ENCODE peak calls at places on chromosomes 6 and 20, in eight cellular contexts. O is endothelial cell; Y is B cell; U is body of pancreas; B is CD8-positive, alpha-beta T cell; K is cardiac fibroblast; G is left lung; I is WERI-Rb-1. P is an unnamed sample.

GRCh38 chr6:28683945-28684538 is 158.4 kb downstream of the GPX5 start:
- DNase-seq in O (peak), Y (no peak), U (no peak), B (no peak), K (peak), G (no peak), I (peak), P (no peak)

GRCh38 chr20:34622821-34623451 is 54.0 kb downstream of the PIGU start:
- DNase-seq in O (no peak), Y (peak), U (no peak), B (no peak), K (peak), G (no peak), I (no peak), P (no peak)

GRCh38 chr6:168127384-168127868 is 48.4 kb upstream of the FRMD1 start:
- DNase-seq in O (no peak), Y (no peak), U (no peak), B (no peak), K (no peak), G (no peak), I (no peak), P (no peak)

GRCh38 chr20:33686984-33687366 is 790 bp upstream of the E2F1 start:
- DNase-seq in O (no peak), Y (no peak), U (no peak), B (no peak), K (no peak), G (no peak), I (no peak), P (no peak)

GRCh38 chr20:47328841-47329448 is 27.6 kb downstream of the ZMYND8 start:
- DNase-seq in O (no peak), Y (no peak), U (no peak), B (no peak), K (no peak), G (no peak), I (no peak), P (no peak)

GRCh38 chr6:111337715-111338333 is 145.2 kb downstream of the REV3L start:
- DNase-seq in O (no peak), Y (no peak), U (no peak), B (no peak), K (no peak), G (no peak), I (no peak), P (no peak)

GRCh38 chr6:64012351-64013060 is 376.9 kb downstream of the PHF3 start:
- DNase-seq in O (peak), Y (no peak), U (no peak), B (no peak), K (peak), G (no peak), I (peak), P (no peak)

GRCh38 chr6:122454673-122455072 is 16.9 kb downstream of the SERINC1 start:
- DNase-seq in O (no peak), Y (no peak), U (no peak), B (no peak), K (no peak), G (no peak), I (no peak), P (no peak)

GRCh38 chr20:49938173-49939163 is 2.3 kb downstream of the RNF114 start:
- DNase-seq in O (no peak), Y (no peak), U (peak), B (no peak), K (peak), G (peak), I (peak), P (no peak)

GRCh38 chr6:143964667-143965066 is 43.4 kb downstream of the PLAGL1 start:
- DNase-seq in O (peak), Y (no peak), U (no peak), B (no peak), K (no peak), G (no peak), I (peak), P (no peak)

GRCh38 chr20:31638317-31638716 is 605 bp downstream of the COX4I2 start:
- DNase-seq in O (no peak), Y (no peak), U (no peak), B (no peak), K (no peak), G (no peak), I (peak), P (no peak)

GRCh38 chr6:38794682-38795081 is 79.6 kb downstream of the DNAH8 start:
- DNase-seq in O (no peak), Y (no peak), U (no peak), B (no peak), K (no peak), G (no peak), I (no peak), P (no peak)

GRCh38 chr6:20712011-20712410 is 177.8 kb downstream of the CDKAL1 start:
- DNase-seq in O (no peak), Y (no peak), U (no peak), B (no peak), K (no peak), G (no peak), I (no peak), P (no peak)

GRCh38 chr6:20610636-20611200 is 76.5 kb downstream of the CDKAL1 start:
- DNase-seq in O (no peak), Y (no peak), U (no peak), B (no peak), K (peak), G (no peak), I (no peak), P (no peak)

GRCh38 chr20:61184194-61184593 is 67.9 kb upstream of the CDH4 start:
- DNase-seq in O (no peak), Y (no peak), U (peak), B (no peak), K (no peak), G (no peak), I (no peak), P (no peak)

GRCh38 chr6:43768983-43769525 is 957 bp upstream of the VEGFA start:
- DNase-seq in O (no peak), Y (no peak), U (no peak), B (no peak), K (peak), G (peak), I (no peak), P (no peak)

GRCh38 chr6:53691252-53691651 is 25.7 kb upstream of the KLHL31 start:
- DNase-seq in O (no peak), Y (no peak), U (no peak), B (no peak), K (no peak), G (no peak), I (no peak), P (no peak)

GRCh38 chr20:4326194-4327065 is 311.1 kb upstream of the RNF24 start:
- DNase-seq in O (no peak), Y (no peak), U (no peak), B (no peak), K (peak), G (no peak), I (no peak), P (no peak)

GRCh38 chr6:42118162-42119001 is 24.0 kb downstream of the C6orf132 start:
- DNase-seq in O (no peak), Y (no peak), U (peak), B (no peak), K (no peak), G (peak), I (no peak), P (no peak)

GRCh38 chr20:56752274-56752673 is 123.2 kb downstream of the TFAP2C start:
- DNase-seq in O (no peak), Y (no peak), U (no peak), B (no peak), K (no peak), G (no peak), I (no peak), P (no peak)

GRCh38 chr6:134166529-134167221 is 114.3 kb upstream of the SLC2A12 start:
- DNase-seq in O (no peak), Y (no peak), U (no peak), B (no peak), K (peak), G (no peak), I (no peak), P (no peak)
- TF ChIP-seq CTCF in O (no peak), Y (no peak), U (no peak), B (no peak), K (no peak), G (no peak), I (no peak), P (no peak)

DNA sequence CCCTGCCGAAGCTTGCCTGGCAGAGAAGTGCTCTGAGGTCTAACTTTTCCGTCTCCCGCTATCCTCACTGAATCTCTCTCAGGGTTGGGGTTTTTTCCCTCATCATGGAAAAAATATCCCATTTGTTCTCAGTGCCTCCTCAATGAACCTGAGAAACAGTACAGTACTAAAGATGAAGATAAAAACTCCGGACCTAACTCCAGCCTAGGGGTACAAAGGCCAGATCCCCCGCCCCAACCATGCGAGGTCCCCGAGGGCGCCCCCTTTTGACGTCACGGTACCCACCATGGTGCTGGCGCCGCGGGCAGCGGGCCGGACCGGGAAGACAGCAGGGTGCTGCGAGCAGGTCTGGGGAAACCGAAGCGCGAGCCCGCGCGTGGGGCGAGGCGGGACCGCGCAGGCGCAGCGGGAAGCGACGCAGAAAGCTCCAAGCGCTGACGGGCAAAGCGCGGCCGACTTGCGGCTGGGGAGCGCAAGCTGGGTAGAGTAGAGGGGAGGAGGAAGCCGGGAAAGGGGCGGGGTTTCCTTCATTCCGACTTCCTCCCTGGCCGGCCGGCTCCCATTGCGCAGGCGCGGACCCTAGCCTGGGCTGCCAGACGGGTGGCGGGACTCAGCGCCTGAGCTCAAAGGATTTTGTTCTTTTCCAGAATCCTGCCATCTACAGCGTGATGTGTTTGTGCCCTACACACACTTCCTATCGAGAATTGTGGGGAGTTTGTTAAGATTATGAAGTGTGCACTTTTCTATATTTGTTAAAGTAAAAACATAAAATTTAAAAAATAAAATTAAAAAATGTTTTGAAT is at the start of gene LSM2:
- DNase-seq in O (peak), Y (peak), U (peak), B (peak), K (peak), G (peak), I (peak), P (peak)
- TF ChIP-seq CTCF in O (peak), Y (peak), U (no peak), B (no peak), K (no peak), G (no peak), I (peak), P (no peak)

DNA sequence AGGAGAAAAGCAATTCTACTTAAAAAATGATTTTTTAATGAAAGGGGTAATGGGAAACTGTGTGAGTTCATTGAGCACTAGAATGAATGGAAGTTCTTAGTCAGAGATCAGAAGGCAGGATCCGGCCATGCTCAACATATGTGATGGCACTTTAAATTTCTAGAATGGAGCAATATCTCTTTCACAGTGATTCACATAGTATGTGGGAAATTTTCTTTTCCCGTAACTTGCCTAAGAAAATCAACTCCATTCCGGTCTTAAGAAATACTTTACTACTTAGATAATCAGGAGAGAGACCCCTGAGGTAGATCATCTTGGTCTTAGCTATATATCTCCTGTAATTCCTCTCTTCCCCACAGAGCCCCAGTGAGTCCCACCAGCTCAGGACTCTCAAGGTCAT is 131.8 kb downstream of the SCML4 start:
- DNase-seq in O (no peak), Y (no peak), U (no peak), B (no peak), K (peak), G (no peak), I (no peak), P (no peak)
- TF ChIP-seq CTCF in O (no peak), Y (no peak), U (no peak), B (no peak), K (no peak), G (no peak), I (no peak), P (no peak)

GRCh38 chr6:56062856-56063255 is 184.5 kb downstream of the COL21A1 start:
- DNase-seq in O (no peak), Y (no peak), U (no peak), B (no peak), K (peak), G (no peak), I (no peak), P (no peak)
- TF ChIP-seq CTCF in O (no peak), Y (no peak), U (no peak), B (no peak), K (no peak), G (no peak), I (no peak), P (no peak)

GRCh38 chr20:1325173-1326030 is 3.5 kb downstream of the SDCBP2 start:
- DNase-seq in O (peak), Y (peak), U (peak), B (peak), K (peak), G (peak), I (peak), P (peak)
- TF ChIP-seq CTCF in O (peak), Y (no peak), U (no peak), B (no peak), K (no peak), G (no peak), I (no peak), P (no peak)

DNA sequence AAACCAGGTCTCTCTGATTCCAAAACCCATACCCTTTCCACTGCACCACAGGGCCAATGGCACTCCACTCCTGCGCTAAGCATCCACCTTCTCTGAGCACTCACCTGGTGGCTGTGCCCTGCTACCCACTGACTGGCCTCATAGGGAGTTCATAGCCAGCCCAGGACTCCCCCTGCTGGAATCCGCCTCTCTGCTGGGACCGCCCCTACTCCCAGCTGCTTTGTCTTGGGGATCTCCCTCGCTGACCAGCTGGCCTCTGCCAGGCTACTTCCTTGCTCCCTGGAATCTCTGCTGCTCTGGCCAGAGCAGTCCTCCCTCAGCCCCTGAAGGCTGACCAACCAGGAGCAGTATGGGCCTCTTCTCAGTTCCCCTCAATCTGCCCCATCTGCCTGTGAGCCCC is 129.7 kb downstream of the FAXC start:
- DNase-seq in O (peak), Y (no peak), U (no peak), B (no peak), K (no peak), G (no peak), I (peak), P (no peak)
- TF ChIP-seq CTCF in O (no peak), Y (no peak), U (no peak), B (no peak), K (no peak), G (no peak), I (peak), P (no peak)

GRCh38 chr6:18579165-18579564 is 192.0 kb downstream of the RNF144B start:
- DNase-seq in O (no peak), Y (no peak), U (no peak), B (no peak), K (no peak), G (no peak), I (no peak), P (no peak)
- TF ChIP-seq CTCF in O (no peak), Y (no peak), U (no peak), B (no peak), K (no peak), G (no peak), I (no peak), P (no peak)

GRCh38 chr6:154165488-154165887 is 126.4 kb downstream of the OPRM1 start:
- DNase-seq in O (no peak), Y (no peak), U (no peak), B (no peak), K (no peak), G (no peak), I (no peak), P (no peak)

GRCh38 chr6:154164397-154164796 is 125.4 kb downstream of the OPRM1 start:
- DNase-seq in O (no peak), Y (no peak), U (no peak), B (no peak), K (peak), G (peak), I (no peak), P (no peak)

GRCh38 chr6:154169193-154169847 is 130.3 kb downstream of the OPRM1 start:
- DNase-seq in O (no peak), Y (no peak), U (no peak), B (no peak), K (no peak), G (peak), I (no peak), P (no peak)

GRCh38 chr6:154167163-154167562 is 128.1 kb downstream of the OPRM1 start:
- DNase-seq in O (no peak), Y (no peak), U (no peak), B (no peak), K (no peak), G (no peak), I (no peak), P (no peak)

DNA sequence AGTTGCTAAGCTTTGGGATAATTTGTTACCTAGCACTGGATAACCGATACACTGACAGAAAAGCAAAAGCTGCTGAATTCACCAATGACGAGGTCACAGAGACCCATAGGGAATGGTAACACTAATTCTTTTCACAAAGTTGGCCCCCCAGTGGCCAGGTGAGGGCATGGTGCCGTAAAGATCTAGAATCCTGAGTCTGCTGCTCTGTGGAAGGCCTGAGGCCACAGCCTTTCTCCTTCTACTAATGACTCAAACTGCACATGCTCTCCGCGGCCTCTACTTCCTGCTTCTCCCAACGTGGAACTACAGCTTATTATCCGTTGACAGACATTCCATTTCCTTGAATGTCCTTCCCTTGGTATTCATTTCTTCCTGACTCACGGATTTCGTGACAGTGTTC is 127.1 kb downstream of the OPRM1 start:
- DNase-seq in O (no peak), Y (no peak), U (no peak), B (no peak), K (no peak), G (no peak), I (no peak), P (no peak)
- TF ChIP-seq CTCF in O (peak), Y (no peak), U (no peak), B (no peak), K (no peak), G (no peak), I (peak), P (no peak)

GRCh38 chr20:58892932-58893224 is 40.4 kb downstream of the GNAS start:
- DNase-seq in O (no peak), Y (no peak), U (no peak), B (no peak), K (no peak), G (no peak), I (no peak), P (no peak)

GRCh38 chr20:58893355-58894151 is 41.0 kb downstream of the GNAS start:
- DNase-seq in O (no peak), Y (no peak), U (no peak), B (no peak), K (peak), G (no peak), I (no peak), P (no peak)

GRCh38 chr20:58891076-58891685 is 38.7 kb downstream of the GNAS start:
- DNase-seq in O (peak), Y (peak), U (peak), B (peak), K (peak), G (peak), I (peak), P (peak)

GRCh38 chr20:58891686-58892125 is 39.2 kb downstream of the GNAS start:
- DNase-seq in O (no peak), Y (no peak), U (peak), B (peak), K (peak), G (no peak), I (peak), P (no peak)

GRCh38 chr20:58892126-58892931 is 39.8 kb downstream of the GNAS start:
- DNase-seq in O (peak), Y (peak), U (peak), B (peak), K (peak), G (peak), I (peak), P (peak)
- TF ChIP-seq CTCF in O (no peak), Y (no peak), U (no peak), B (no peak), K (no peak), G (no peak), I (peak), P (no peak)